ENCODE peak calls at places on chromosome X, in four cellular contexts. One of them, this sample, is unnamed.

GRCh38 chrX:18490816-18491215 is 65.4 kb downstream of the CDKL5 start:
- DNase-seq in NCI-H2171 treated with DMSO at 0.1 percent for 48 hours: no peak
- DNase-seq in NCI-H2081: no peak
- DNase-seq in OCI-LY7: no peak
- DNase-seq in this sample: no peak

GRCh38 chrX:362351-362750 is 24.4 kb downstream of the PPP2R3B start:
- DNase-seq in OCI-LY7: no peak
- DNase-seq in NCI-H2081: no peak
- DNase-seq in NCI-H2171 treated with DMSO at 0.1 percent for 48 hours: no peak
- DNase-seq in this sample: no peak

GRCh38 chrX:40694833-40695232 is 40.5 kb downstream of the MED14 start:
- DNase-seq in NCI-H2171 treated with DMSO at 0.1 percent for 48 hours: no peak
- DNase-seq in NCI-H2081: no peak
- DNase-seq in OCI-LY7: no peak
- DNase-seq in this sample: no peak

GRCh38 chrX:133323450-133323849 is 91.8 kb downstream of the GPC4 start:
- DNase-seq in NCI-H2081: no peak
- DNase-seq in NCI-H2171 treated with DMSO at 0.1 percent for 48 hours: no peak
- DNase-seq in OCI-LY7: no peak
- DNase-seq in this sample: no peak

GRCh38 chrX:41351923-41352322 is 18.0 kb downstream of the DDX3X start:
- DNase-seq in NCI-H2081: no peak
- DNase-seq in NCI-H2171 treated with DMSO at 0.1 percent for 48 hours: no peak
- DNase-seq in OCI-LY7: no peak
- DNase-seq in this sample: no peak

GRCh38 chrX:102966701-102967100 is 29.6 kb downstream of the RAB40AL start:
- DNase-seq in NCI-H2081: no peak
- DNase-seq in OCI-LY7: no peak
- DNase-seq in NCI-H2171 treated with DMSO at 0.1 percent for 48 hours: no peak
- DNase-seq in this sample: no peak

GRCh38 chrX:84216406-84216805 is 28.4 kb upstream of the RPS6KA6 start:
- DNase-seq in OCI-LY7: no peak
- DNase-seq in NCI-H2081: peak
- DNase-seq in NCI-H2171 treated with DMSO at 0.1 percent for 48 hours: peak
- DNase-seq in this sample: peak

GRCh38 chrX:135178636-135179035 is 7.4 kb upstream of the CT55 start:
- DNase-seq in NCI-H2081: no peak
- DNase-seq in OCI-LY7: no peak
- DNase-seq in NCI-H2171 treated with DMSO at 0.1 percent for 48 hours: no peak
- DNase-seq in this sample: no peak

GRCh38 chrX:37796805-37797204 is 16.9 kb downstream of the CYBB start:
- DNase-seq in OCI-LY7: peak
- DNase-seq in NCI-H2171 treated with DMSO at 0.1 percent for 48 hours: no peak
- DNase-seq in NCI-H2081: no peak
- DNase-seq in this sample: no peak

GRCh38 chrX:155888139-155888538 is 7.0 kb downstream of the VAMP7 start:
- DNase-seq in OCI-LY7: no peak
- DNase-seq in NCI-H2171 treated with DMSO at 0.1 percent for 48 hours: no peak
- DNase-seq in NCI-H2081: no peak
- DNase-seq in this sample: no peak

GRCh38 chrX:70032797-70033196 is 16.9 kb downstream of the AWAT2 start:
- DNase-seq in OCI-LY7: no peak
- DNase-seq in NCI-H2171 treated with DMSO at 0.1 percent for 48 hours: peak
- DNase-seq in NCI-H2081: no peak
- DNase-seq in this sample: no peak

GRCh38 chrX:38151426-38151825 is 69.2 kb downstream of the SRPX start:
- DNase-seq in NCI-H2081: no peak
- DNase-seq in NCI-H2171 treated with DMSO at 0.1 percent for 48 hours: no peak
- DNase-seq in OCI-LY7: no peak
- DNase-seq in this sample: no peak

GRCh38 chrX:41026326-41027136 is 58.7 kb upstream of the USP9X start:
- DNase-seq in NCI-H2171 treated with DMSO at 0.1 percent for 48 hours: no peak
- DNase-seq in OCI-LY7: no peak
- DNase-seq in NCI-H2081: no peak
- DNase-seq in this sample: no peak

GRCh38 chrX:40433160-40433559 is 147.6 kb upstream of the ATP6AP2 start:
- DNase-seq in OCI-LY7: no peak
- DNase-seq in NCI-H2171 treated with DMSO at 0.1 percent for 48 hours: no peak
- DNase-seq in NCI-H2081: no peak
- DNase-seq in this sample: no peak

GRCh38 chrX:41391606-41392005 is 55.5 kb upstream of the NYX start:
- DNase-seq in OCI-LY7: no peak
- DNase-seq in NCI-H2081: no peak
- DNase-seq in NCI-H2171 treated with DMSO at 0.1 percent for 48 hours: no peak
- DNase-seq in this sample: no peak

GRCh38 chrX:129523076-129524055 is at the start of gene SMARCA1:
- DNase-seq in OCI-LY7: no peak
- DNase-seq in NCI-H2081: no peak
- DNase-seq in NCI-H2171 treated with DMSO at 0.1 percent for 48 hours: peak
- DNase-seq in this sample: peak

GRCh38 chrX:103608305-103608963 is 671 bp downstream of the TCEAL3 start:
- DNase-seq in NCI-H2171 treated with DMSO at 0.1 percent for 48 hours: no peak
- DNase-seq in OCI-LY7: no peak
- DNase-seq in NCI-H2081: no peak
- DNase-seq in this sample: no peak

GRCh38 chrX:54043696-54044125 is 562 bp downstream of the PHF8 start:
- DNase-seq in NCI-H2081: peak
- DNase-seq in OCI-LY7: peak
- DNase-seq in NCI-H2171 treated with DMSO at 0.1 percent for 48 hours: no peak
- DNase-seq in this sample: no peak

GRCh38 chrX:119512145-119512800 is 44.0 kb downstream of the SLC25A5 start:
- DNase-seq in OCI-LY7: peak
- DNase-seq in NCI-H2171 treated with DMSO at 0.1 percent for 48 hours: peak
- DNase-seq in NCI-H2081: peak
- DNase-seq in this sample: peak

GRCh38 chrX:26915064-26915463 is 548.1 kb downstream of the PPP4R3C start:
- DNase-seq in OCI-LY7: no peak
- DNase-seq in NCI-H2081: no peak
- DNase-seq in NCI-H2171 treated with DMSO at 0.1 percent for 48 hours: no peak
- DNase-seq in this sample: no peak

GRCh38 chrX:112935029-112935428 is 94.4 kb upstream of the AMOT start:
- DNase-seq in NCI-H2171 treated with DMSO at 0.1 percent for 48 hours: no peak
- DNase-seq in OCI-LY7: no peak
- DNase-seq in NCI-H2081: no peak
- DNase-seq in this sample: no peak

GRCh38 chrX:39850630-39851152 is 247.1 kb downstream of the BCOR start:
- DNase-seq in OCI-LY7: no peak
- DNase-seq in NCI-H2081: peak
- DNase-seq in NCI-H2171 treated with DMSO at 0.1 percent for 48 hours: peak
- DNase-seq in this sample: no peak

GRCh38 chrX:134737061-134737460 is 78.8 kb upstream of the PLAC1 start:
- DNase-seq in NCI-H2171 treated with DMSO at 0.1 percent for 48 hours: no peak
- DNase-seq in OCI-LY7: no peak
- DNase-seq in NCI-H2081: no peak
- DNase-seq in this sample: no peak

GRCh38 chrX:71941771-71942170 is 31.1 kb downstream of the NHSL2 start:
- DNase-seq in OCI-LY7: no peak
- DNase-seq in NCI-H2081: no peak
- DNase-seq in NCI-H2171 treated with DMSO at 0.1 percent for 48 hours: no peak
- DNase-seq in this sample: no peak

GRCh38 chrX:40449396-40449795 is 131.4 kb upstream of the ATP6AP2 start:
- DNase-seq in OCI-LY7: no peak
- DNase-seq in NCI-H2171 treated with DMSO at 0.1 percent for 48 hours: peak
- DNase-seq in NCI-H2081: no peak
- DNase-seq in this sample: no peak

GRCh38 chrX:97400492-97400891 is 516.8 kb downstream of the RPA4 start:
- DNase-seq in NCI-H2081: no peak
- DNase-seq in NCI-H2171 treated with DMSO at 0.1 percent for 48 hours: no peak
- DNase-seq in OCI-LY7: no peak
- DNase-seq in this sample: no peak

GRCh38 chrX:115459883-115460564 is 101.0 kb upstream of the PLS3 start:
- DNase-seq in OCI-LY7: no peak
- DNase-seq in NCI-H2081: no peak
- DNase-seq in NCI-H2171 treated with DMSO at 0.1 percent for 48 hours: no peak
- DNase-seq in this sample: no peak

GRCh38 chrX:128458888-128459287 is 406.7 kb upstream of the ACTRT1 start:
- DNase-seq in OCI-LY7: no peak
- DNase-seq in NCI-H2081: no peak
- DNase-seq in NCI-H2171 treated with DMSO at 0.1 percent for 48 hours: no peak
- DNase-seq in this sample: no peak

GRCh38 chrX:121949041-121949760 is 901.8 kb downstream of the GLUD2 start:
- DNase-seq in OCI-LY7: no peak
- DNase-seq in NCI-H2081: no peak
- DNase-seq in NCI-H2171 treated with DMSO at 0.1 percent for 48 hours: no peak
- DNase-seq in this sample: no peak

GRCh38 chrX:47198026-47198686 is 4.5 kb downstream of the UBA1 start:
- DNase-seq in OCI-LY7: no peak
- DNase-seq in NCI-H2081: no peak
- DNase-seq in NCI-H2171 treated with DMSO at 0.1 percent for 48 hours: no peak
- DNase-seq in this sample: no peak

GRCh38 chrX:151396042-151396826 is 772 bp upstream of the VMA21 start:
- DNase-seq in NCI-H2081: peak
- DNase-seq in OCI-LY7: peak
- DNase-seq in NCI-H2171 treated with DMSO at 0.1 percent for 48 hours: peak
- DNase-seq in this sample: peak

GRCh38 chrX:20224814-20225487 is 41.8 kb downstream of the RPS6KA3 start:
- DNase-seq in OCI-LY7: peak
- DNase-seq in NCI-H2171 treated with DMSO at 0.1 percent for 48 hours: no peak
- DNase-seq in NCI-H2081: no peak
- DNase-seq in this sample: no peak

GRCh38 chrX:3526084-3526483 is 179.6 kb upstream of the MXRA5 start:
- DNase-seq in OCI-LY7: no peak
- DNase-seq in NCI-H2081: no peak
- DNase-seq in NCI-H2171 treated with DMSO at 0.1 percent for 48 hours: no peak
- DNase-seq in this sample: no peak

GRCh38 chrX:1425381-1425780 is 27.3 kb downstream of the ASMTL start:
- DNase-seq in NCI-H2171 treated with DMSO at 0.1 percent for 48 hours: no peak
- DNase-seq in OCI-LY7: no peak
- DNase-seq in NCI-H2081: no peak
- DNase-seq in this sample: no peak

GRCh38 chrX:152892999-152893605 is 4.8 kb upstream of the ZNF185 start:
- DNase-seq in NCI-H2081: no peak
- DNase-seq in OCI-LY7: no peak
- DNase-seq in NCI-H2171 treated with DMSO at 0.1 percent for 48 hours: no peak
- DNase-seq in this sample: no peak

GRCh38 chrX:8033175-8033574 is 106.0 kb upstream of the PNPLA4 start:
- DNase-seq in NCI-H2171 treated with DMSO at 0.1 percent for 48 hours: no peak
- DNase-seq in NCI-H2081: no peak
- DNase-seq in OCI-LY7: no peak
- DNase-seq in this sample: no peak

GRCh38 chrX:118502121-118502794 is 6.6 kb downstream of the DOCK11 start:
- DNase-seq in NCI-H2081: no peak
- DNase-seq in NCI-H2171 treated with DMSO at 0.1 percent for 48 hours: no peak
- DNase-seq in OCI-LY7: no peak
- DNase-seq in this sample: no peak

This sample was measured in COR-L47.